ENCODE peak calls at places on chromosomes 3 and 15, in eight cellular contexts. U is NCI-H1092, K is NCI-H774, H is OCI-M1, O is type B pancreatic cell, Q is cortex of kidney, E is ELR, D is HuH-7.5. A is an unnamed sample.

GRCh38 chr15:57867970-57868791 is 161.7 kb downstream of the POLR2M start:
- DNase-seq in U (no peak), K (no peak), H (peak), O (no peak), Q (no peak), E (no peak), D (no peak), A (no peak)

GRCh38 chr15:56261854-56262509 is 18.3 kb upstream of the RFX7 start:
- DNase-seq in U (no peak), K (no peak), H (peak), O (no peak), Q (no peak), E (peak), D (no peak), A (no peak)

GRCh38 chr3:169603661-169604060 is 59.9 kb downstream of the MECOM start:
- DNase-seq in U (no peak), K (no peak), H (no peak), O (no peak), Q (no peak), E (no peak), D (no peak), A (no peak)

GRCh38 chr3:183592820-183593219 is 37.3 kb upstream of the KLHL6 start:
- DNase-seq in U (no peak), K (no peak), H (no peak), O (no peak), Q (no peak), E (no peak), D (no peak), A (no peak)

GRCh38 chr3:111712294-111713180 is 117.4 kb upstream of the ZBED2 start:
- DNase-seq in U (no peak), K (no peak), H (no peak), O (no peak), Q (no peak), E (peak), D (no peak), A (no peak)

GRCh38 chr15:77455696-77456293 is 35.1 kb downstream of the HMG20A start:
- DNase-seq in U (no peak), K (no peak), H (no peak), O (no peak), Q (no peak), E (peak), D (no peak), A (no peak)

GRCh38 chr15:74525328-74525727 is 15.7 kb upstream of the ARID3B start:
- DNase-seq in U (no peak), K (no peak), H (no peak), O (no peak), Q (no peak), E (no peak), D (no peak), A (no peak)

GRCh38 chr3:129277829-129278271 is 820 bp upstream of the HMCES start:
- DNase-seq in U (no peak), K (no peak), H (peak), O (no peak), Q (no peak), E (peak), D (no peak), A (no peak)

GRCh38 chr3:28575100-28575747 is 226.6 kb upstream of the AZI2 start:
- DNase-seq in U (peak), K (peak), H (no peak), O (peak), Q (no peak), E (no peak), D (no peak), A (no peak)

GRCh38 chr15:44286814-44287555 is 1.5 kb upstream of the GOLM2 start:
- DNase-seq in U (no peak), K (no peak), H (no peak), O (no peak), Q (no peak), E (peak), D (no peak), A (no peak)